ENCODE peak calls at places on chromosomes 7 and 10, in four cellular contexts. Y, M, I and B are unnamed samples.

GRCh38 chr7:30880090-30880704 is 31.5 kb upstream of the AQP1 start:
- DNase-seq in I (no peak), Y (no peak), M (no peak), B (no peak)

GRCh38 chr10:110081914-110082313 is 74.1 kb downstream of the ADD3 start:
- DNase-seq in I (peak), Y (no peak), M (no peak), B (no peak)

GRCh38 chr7:128003787-128004186 is 27.4 kb downstream of the LRRC4 start:
- DNase-seq in M (no peak), Y (no peak), I (no peak), B (no peak)

GRCh38 chr7:73451780-73452398 is 18.3 kb downstream of the FZD9 start:
- DNase-seq in Y (peak), M (no peak), I (no peak), B (no peak)

GRCh38 chr7:19060870-19061269 is 56.6 kb downstream of the TWIST1 start:
- DNase-seq in Y (no peak), M (no peak), I (no peak), B (no peak)

GRCh38 chr7:40765633-40766032 is 630.8 kb downstream of the SUGCT start:
- DNase-seq in M (no peak), Y (no peak), I (peak), B (no peak)

GRCh38 chr7:141585592-141586510 is 34.6 kb downstream of the AGK start:
- DNase-seq in Y (no peak), I (no peak), M (no peak), B (no peak)

GRCh38 chr10:6128591-6129383 is 40.0 kb downstream of the RBM17 start:
- DNase-seq in M (no peak), I (no peak), Y (no peak), B (no peak)

GRCh38 chr10:112716924-112717348 is 233.1 kb upstream of the TCF7L2 start:
- DNase-seq in M (no peak), Y (no peak), I (no peak), B (peak)

GRCh38 chr10:102682441-102682840 is 31.8 kb downstream of the ARL3 start:
- DNase-seq in M (peak), Y (no peak), I (no peak), B (no peak)

GRCh38 chr7:64883113-64883905 is 19.8 kb upstream of the ZNF273 start:
- DNase-seq in I (no peak), Y (no peak), M (peak), B (peak)